ENCODE peak calls at places on chromosomes 4 and X, in four cellular contexts. One of them, this sample, is unnamed.

GRCh38 chrX:102934624-102935023 is 2.4 kb upstream of the RAB40AL start:
- ATAC-seq in HepG2: no peak
- ATAC-seq in heart left ventricle: no peak
- ATAC-seq in A549: no peak
- ATAC-seq in this sample: no peak

GRCh38 chr4:85018983-85019382 is 52.5 kb upstream of the WDFY3 start:
- ATAC-seq in HepG2: no peak
- ATAC-seq in heart left ventricle: no peak
- ATAC-seq in A549: no peak
- ATAC-seq in this sample: no peak

GRCh38 chr4:183746305-183747229 is 87.5 kb downstream of the TRAPPC11 start:
- ATAC-seq in HepG2: peak
- ATAC-seq in heart left ventricle: peak
- ATAC-seq in A549: no peak
- ATAC-seq in this sample: no peak

GRCh38 chrX:82541822-82542221 is 966.3 kb upstream of the POU3F4 start:
- ATAC-seq in HepG2: no peak
- ATAC-seq in heart left ventricle: no peak
- ATAC-seq in A549: no peak
- ATAC-seq in this sample: no peak

GRCh38 chr4:69830529-69831269 is 29.2 kb downstream of the SULT1E1 start:
- ATAC-seq in HepG2: peak
- ATAC-seq in heart left ventricle: no peak
- ATAC-seq in A549: no peak
- ATAC-seq in this sample: no peak

GRCh38 chr4:98448923-98449322 is 187.7 kb downstream of the RAP1GDS1 start:
- ATAC-seq in HepG2: no peak
- ATAC-seq in heart left ventricle: peak
- ATAC-seq in A549: no peak
- ATAC-seq in this sample: no peak

GRCh38 chr4:1305781-1306455 is 16.2 kb downstream of the MAEA start:
- ATAC-seq in HepG2: no peak
- ATAC-seq in heart left ventricle: no peak
- ATAC-seq in A549: no peak
- ATAC-seq in this sample: no peak

GRCh38 chr4:99413160-99413559 is 22.0 kb downstream of the ADH7 start:
- ATAC-seq in HepG2: no peak
- ATAC-seq in heart left ventricle: no peak
- ATAC-seq in A549: no peak
- ATAC-seq in this sample: no peak

GRCh38 chr4:158624889-158625478 is 46.7 kb downstream of the C4orf46 start:
- ATAC-seq in HepG2: peak
- ATAC-seq in heart left ventricle: peak
- ATAC-seq in A549: peak
- ATAC-seq in this sample: peak

GRCh38 chr4:48635310-48635709 is 144.8 kb downstream of the FRYL start:
- ATAC-seq in HepG2: no peak
- ATAC-seq in heart left ventricle: no peak
- ATAC-seq in A549: no peak
- ATAC-seq in this sample: no peak

GRCh38 chr4:80097395-80098177 is 24.6 kb upstream of the ANTXR2 start:
- ATAC-seq in HepG2: no peak
- ATAC-seq in heart left ventricle: peak
- ATAC-seq in A549: no peak
- ATAC-seq in this sample: peak

GRCh38 chr4:184387351-184387750 is 87.0 kb downstream of the IRF2 start:
- ATAC-seq in HepG2: no peak
- ATAC-seq in heart left ventricle: no peak
- ATAC-seq in A549: no peak
- ATAC-seq in this sample: no peak

GRCh38 chrX:51641421-51642021 is 22.8 kb upstream of the CENPVL3 start:
- ATAC-seq in HepG2: peak
- ATAC-seq in heart left ventricle: no peak
- ATAC-seq in A549: peak
- ATAC-seq in this sample: no peak

GRCh38 chr4:139470295-139470694 is 16.4 kb downstream of the RAB33B start:
- ATAC-seq in HepG2: peak
- ATAC-seq in heart left ventricle: no peak
- ATAC-seq in A549: no peak
- ATAC-seq in this sample: no peak

GRCh38 chrX:153340111-153340510 is 6.2 kb downstream of the ZNF275 start:
- ATAC-seq in HepG2: no peak
- ATAC-seq in heart left ventricle: no peak
- ATAC-seq in A549: no peak
- ATAC-seq in this sample: no peak

GRCh38 chr4:6731780-6732179 is 15.8 kb downstream of the BLOC1S4 start:
- ATAC-seq in HepG2: no peak
- ATAC-seq in heart left ventricle: no peak
- ATAC-seq in A549: no peak
- ATAC-seq in this sample: no peak

GRCh38 chr4:6734165-6734786 is 18.3 kb downstream of the BLOC1S4 start:
- ATAC-seq in HepG2: no peak
- ATAC-seq in heart left ventricle: no peak
- ATAC-seq in A549: no peak
- ATAC-seq in this sample: no peak

GRCh38 chr4:6733358-6734164 is 17.6 kb downstream of the BLOC1S4 start:
- ATAC-seq in HepG2: peak
- ATAC-seq in heart left ventricle: no peak
- ATAC-seq in A549: no peak
- ATAC-seq in this sample: no peak

GRCh38 chr4:6731301-6731641 is 15.3 kb downstream of the BLOC1S4 start:
- ATAC-seq in HepG2: no peak
- ATAC-seq in heart left ventricle: no peak
- ATAC-seq in A549: no peak
- ATAC-seq in this sample: no peak

GRCh38 chr4:6732441-6733357 is 16.7 kb downstream of the BLOC1S4 start:
- ATAC-seq in HepG2: peak
- ATAC-seq in heart left ventricle: peak
- ATAC-seq in A549: peak
- ATAC-seq in this sample: peak
- TF ChIP-seq POLR2A in HepG2: no peak
- TF ChIP-seq POLR2A in heart left ventricle: no peak
- TF ChIP-seq POLR2A in A549: no peak
- TF ChIP-seq POLR2A in this sample: no peak

GRCh38 chr4:161822174-161822573 is 341.6 kb downstream of the FSTL5 start:
- ATAC-seq in HepG2: no peak
- ATAC-seq in heart left ventricle: no peak
- ATAC-seq in A549: no peak
- ATAC-seq in this sample: no peak
- TF ChIP-seq CTCF in HepG2: no peak
- TF ChIP-seq CTCF in heart left ventricle: no peak
- TF ChIP-seq CTCF in A549: no peak
- TF ChIP-seq CTCF in this sample: no peak

DNA sequence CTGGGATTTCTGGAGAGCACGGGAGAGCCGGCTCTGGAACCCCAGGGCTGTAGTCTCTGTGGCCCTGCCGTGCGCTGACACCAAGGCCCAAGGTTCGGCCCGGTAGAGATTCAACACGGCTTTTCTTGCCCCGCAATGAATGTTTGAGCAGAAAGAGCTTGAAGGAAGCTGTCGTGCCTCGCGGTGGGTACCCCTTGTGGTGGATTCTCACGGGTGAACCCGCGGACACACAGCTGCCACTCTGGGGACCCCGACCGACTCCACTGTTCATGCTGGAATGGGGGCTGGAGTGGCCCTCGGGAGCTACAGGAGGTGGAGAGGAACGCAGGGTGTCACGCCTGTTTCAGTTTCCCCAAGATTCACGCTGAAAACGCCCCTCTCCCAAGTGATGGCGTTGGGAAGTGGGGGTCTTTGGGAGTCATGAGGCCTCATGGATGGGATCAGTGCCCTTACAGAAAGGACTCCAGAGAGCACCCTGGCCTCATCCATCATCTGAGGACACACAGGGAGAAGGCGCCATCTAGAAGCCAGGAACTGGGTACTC is 6.6 kb downstream of the SLC25A6 start:
- ATAC-seq in HepG2: no peak
- ATAC-seq in heart left ventricle: no peak
- ATAC-seq in A549: no peak
- ATAC-seq in this sample: no peak
- H3K4me3 ChIP-seq in HepG2: no peak
- H3K4me3 ChIP-seq in heart left ventricle: no peak
- H3K4me3 ChIP-seq in A549: no peak
- H3K4me3 ChIP-seq in this sample: no peak

GRCh38 chrX:54530358-54530900 is 410 bp downstream of the GNL3L start:
- ATAC-seq in HepG2: peak
- ATAC-seq in heart left ventricle: peak
- ATAC-seq in A549: peak
- ATAC-seq in this sample: peak

GRCh38 chrX:54534271-54534670 is 4.3 kb downstream of the GNL3L start:
- ATAC-seq in HepG2: no peak
- ATAC-seq in heart left ventricle: no peak
- ATAC-seq in A549: no peak
- ATAC-seq in this sample: no peak

GRCh38 chrX:54529166-54529558 is 857 bp upstream of the GNL3L start:
- ATAC-seq in HepG2: no peak
- ATAC-seq in heart left ventricle: no peak
- ATAC-seq in A549: no peak
- ATAC-seq in this sample: no peak

DNA sequence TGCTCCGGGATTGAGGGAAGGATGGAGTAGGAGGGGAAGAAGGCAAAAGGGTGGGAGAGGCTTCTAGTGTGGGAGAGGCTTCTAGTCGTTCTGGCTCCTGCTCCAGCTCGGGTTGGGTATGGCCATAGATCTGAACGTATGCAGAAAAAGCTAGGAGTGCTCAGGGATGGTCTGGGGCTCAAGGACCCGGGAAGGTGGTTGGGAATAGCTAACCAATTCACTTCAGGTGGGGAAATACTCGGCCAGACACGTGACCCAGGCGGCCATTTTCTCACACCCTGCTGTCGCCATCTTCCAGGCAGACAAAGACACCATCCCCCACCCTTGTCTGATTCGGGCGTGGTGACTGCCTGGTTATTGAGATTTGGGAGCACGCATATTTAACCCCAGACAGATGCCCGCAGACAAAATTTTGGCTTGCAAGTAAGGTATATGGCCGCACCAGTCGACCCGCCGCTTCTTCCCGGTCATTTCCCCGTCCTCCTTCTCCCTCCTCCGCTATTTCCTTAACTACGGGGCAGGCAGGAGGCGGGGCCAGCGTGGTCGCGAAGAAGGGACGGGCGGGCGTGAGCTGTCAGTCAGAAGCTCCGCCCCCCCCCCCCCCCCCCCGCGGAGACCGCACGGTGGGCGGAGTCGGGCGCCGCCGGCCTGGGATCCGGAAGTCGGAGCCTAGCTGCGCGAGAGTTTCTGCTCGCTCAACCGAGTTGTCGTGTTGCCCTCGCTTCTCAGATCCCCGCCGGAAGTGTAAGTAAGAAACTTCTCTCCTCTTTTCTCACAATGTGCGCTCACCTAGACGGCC is at the start of gene GNL3L:
- ATAC-seq in HepG2: peak
- ATAC-seq in heart left ventricle: peak
- ATAC-seq in A549: peak
- ATAC-seq in this sample: peak
- TF ChIP-seq POLR2A in HepG2: peak
- TF ChIP-seq POLR2A in heart left ventricle: peak
- TF ChIP-seq POLR2A in A549: peak
- TF ChIP-seq POLR2A in this sample: peak

GRCh38 chr4:122309988-122310626 is 68.7 kb upstream of the ADAD1 start:
- ATAC-seq in HepG2: no peak
- ATAC-seq in heart left ventricle: no peak
- ATAC-seq in A549: no peak
- ATAC-seq in this sample: no peak
- TF ChIP-seq CTCF in HepG2: no peak
- TF ChIP-seq CTCF in heart left ventricle: peak
- TF ChIP-seq CTCF in A549: peak
- TF ChIP-seq CTCF in this sample: peak

GRCh38 chr4:89398146-89398545 is 90.5 kb upstream of the GPRIN3 start:
- ATAC-seq in HepG2: no peak
- ATAC-seq in heart left ventricle: no peak
- ATAC-seq in A549: no peak
- ATAC-seq in this sample: no peak
- H3K4me3 ChIP-seq in HepG2: no peak
- H3K4me3 ChIP-seq in heart left ventricle: no peak
- H3K4me3 ChIP-seq in A549: no peak
- H3K4me3 ChIP-seq in this sample: no peak

GRCh38 chr4:7068279-7068842 is 497 bp upstream of the GRPEL1 start:
- ATAC-seq in HepG2: peak
- ATAC-seq in heart left ventricle: no peak
- ATAC-seq in A549: peak
- ATAC-seq in this sample: no peak
- TF ChIP-seq POLR2A in HepG2: no peak
- TF ChIP-seq POLR2A in heart left ventricle: no peak
- TF ChIP-seq POLR2A in A549: peak
- TF ChIP-seq POLR2A in this sample: no peak

GRCh38 chr4:6085028-6085942 is 67.1 kb upstream of the C4orf50 start:
- ATAC-seq in HepG2: no peak
- ATAC-seq in heart left ventricle: no peak
- ATAC-seq in A549: no peak
- ATAC-seq in this sample: no peak

GRCh38 chr4:6090936-6091335 is 72.7 kb upstream of the C4orf50 start:
- ATAC-seq in HepG2: no peak
- ATAC-seq in heart left ventricle: no peak
- ATAC-seq in A549: no peak
- ATAC-seq in this sample: no peak

GRCh38 chr4:6088950-6089349 is 70.7 kb upstream of the C4orf50 start:
- ATAC-seq in HepG2: no peak
- ATAC-seq in heart left ventricle: no peak
- ATAC-seq in A549: no peak
- ATAC-seq in this sample: no peak

GRCh38 chr4:6085943-6086628 is 67.9 kb upstream of the C4orf50 start:
- ATAC-seq in HepG2: no peak
- ATAC-seq in heart left ventricle: no peak
- ATAC-seq in A549: no peak
- ATAC-seq in this sample: no peak

GRCh38 chr4:6087669-6088068 is 69.4 kb upstream of the C4orf50 start:
- ATAC-seq in HepG2: peak
- ATAC-seq in heart left ventricle: no peak
- ATAC-seq in A549: peak
- ATAC-seq in this sample: no peak
- TF ChIP-seq CTCF in HepG2: peak
- TF ChIP-seq CTCF in heart left ventricle: peak
- TF ChIP-seq CTCF in A549: peak
- TF ChIP-seq CTCF in this sample: no peak

DNA sequence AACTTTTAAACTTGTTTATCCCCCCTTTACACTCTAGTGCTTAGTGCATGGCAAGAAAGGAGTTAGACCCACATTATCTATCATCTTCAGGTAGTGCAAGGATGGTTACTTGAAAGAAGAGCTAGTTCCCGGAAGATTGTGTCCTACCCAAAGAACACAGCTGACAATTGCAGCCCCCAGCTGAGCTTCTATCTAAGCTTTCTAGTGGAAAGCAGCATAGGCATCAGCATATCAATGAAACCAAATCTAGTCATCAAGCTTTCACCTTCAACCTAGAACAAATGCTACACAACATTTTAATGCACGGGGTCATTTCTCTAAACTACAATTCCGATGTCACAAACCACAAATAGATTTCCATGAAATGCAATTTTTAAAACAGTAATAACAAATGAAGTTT is 88.9 kb upstream of the TFDP3 start:
- ATAC-seq in HepG2: no peak
- ATAC-seq in heart left ventricle: no peak
- ATAC-seq in A549: no peak
- ATAC-seq in this sample: no peak
- H3K4me3 ChIP-seq in HepG2: no peak
- H3K4me3 ChIP-seq in heart left ventricle: no peak
- H3K4me3 ChIP-seq in A549: no peak
- H3K4me3 ChIP-seq in this sample: no peak

GRCh38 chrX:151416521-151417048 is 19.6 kb downstream of the VMA21 start:
- ATAC-seq in HepG2: no peak
- ATAC-seq in heart left ventricle: no peak
- ATAC-seq in A549: no peak
- ATAC-seq in this sample: no peak

GRCh38 chrX:151424505-151424904 is 27.5 kb downstream of the VMA21 start:
- ATAC-seq in HepG2: no peak
- ATAC-seq in heart left ventricle: no peak
- ATAC-seq in A549: no peak
- ATAC-seq in this sample: no peak

GRCh38 chrX:151419748-151420147 is 22.7 kb downstream of the VMA21 start:
- ATAC-seq in HepG2: no peak
- ATAC-seq in heart left ventricle: no peak
- ATAC-seq in A549: no peak
- ATAC-seq in this sample: no peak
- TF ChIP-seq POLR2A in HepG2: no peak
- TF ChIP-seq POLR2A in heart left ventricle: no peak
- TF ChIP-seq POLR2A in A549: no peak
- TF ChIP-seq POLR2A in this sample: no peak

This sample was measured in gastroesophageal sphincter.